ENCODE peak calls at places on chromosomes 13 and 19, in eight cellular contexts. I, U, G, W, C, T, V and B are unnamed samples.

GRCh38 chr13:51945149-51945548 is 66.1 kb downstream of the ATP7B start:
- DNase-seq in C (no peak), U (no peak), T (no peak), V (no peak), W (no peak), G (no peak), I (no peak), B (no peak)

GRCh38 chr13:24092108-24092507 is 68.4 kb upstream of the SPATA13 start:
- DNase-seq in V (no peak), C (no peak), U (no peak), W (no peak), T (no peak), G (no peak), I (no peak), B (no peak)

GRCh38 chr13:89577301-89577700 is 1770.2 kb upstream of the MIR17HG start:
- DNase-seq in V (no peak), W (no peak), I (no peak), C (no peak), T (no peak), U (no peak), G (no peak), B (no peak)

GRCh38 chr13:95698047-95698749 is 21.3 kb downstream of the DNAJC3 start:
- DNase-seq in T (no peak), V (no peak), C (no peak), G (peak), U (no peak), W (peak), I (no peak), B (no peak)

GRCh38 chr19:31908486-31909255 is 436.7 kb upstream of the ZNF507 start:
- DNase-seq in T (no peak), U (no peak), W (no peak), I (no peak), C (no peak), V (no peak), G (no peak), B (peak)

GRCh38 chr13:103762523-103762922 is 696.3 kb upstream of the SLC10A2 start:
- DNase-seq in I (no peak), C (no peak), W (no peak), V (no peak), U (no peak), G (no peak), T (no peak), B (no peak)

GRCh38 chr13:110397445-110397844 is 90.4 kb downstream of the COL4A2 start:
- DNase-seq in G (no peak), V (no peak), C (peak), U (no peak), T (no peak), I (no peak), W (peak), B (no peak)

GRCh38 chr19:7328647-7329046 is 20.1 kb upstream of the ARHGEF18 start:
- DNase-seq in C (no peak), U (no peak), G (no peak), T (no peak), I (no peak), W (no peak), V (no peak), B (no peak)

GRCh38 chr19:804419-805160 is 7.3 kb downstream of the PTBP1 start:
- DNase-seq in C (no peak), V (no peak), T (no peak), W (no peak), G (no peak), I (no peak), U (no peak), B (no peak)

GRCh38 chr13:113998781-113999617 is 25.1 kb upstream of the C13orf46 start:
- DNase-seq in T (no peak), C (no peak), U (no peak), I (no peak), W (no peak), G (no peak), V (no peak), B (no peak)

GRCh38 chr19:48378194-48378570 is 13.2 kb downstream of the KDELR1 start:
- DNase-seq in V (no peak), T (no peak), U (no peak), C (no peak), G (no peak), W (no peak), I (no peak), B (no peak)

GRCh38 chr13:113002206-113002821 is 33.3 kb downstream of the MCF2L start:
- DNase-seq in W (no peak), I (peak), T (no peak), U (no peak), G (no peak), V (peak), C (no peak), B (no peak)

GRCh38 chr13:108728370-108728769 is 99.0 kb downstream of the MYO16 start:
- DNase-seq in I (no peak), G (no peak), W (no peak), C (no peak), U (no peak), V (peak), T (no peak), B (no peak)

GRCh38 chr13:24632382-24633121 is 47.7 kb upstream of the ATP12A start:
- DNase-seq in C (peak), V (no peak), U (no peak), W (no peak), I (no peak), T (no peak), G (no peak), B (no peak)

GRCh38 chr13:100673831-100674362 is 698 bp downstream of the TMTC4 start:
- DNase-seq in C (peak), T (peak), V (no peak), U (peak), W (peak), G (peak), I (peak), B (peak)

GRCh38 chr13:94318418-94318817 is 161.1 kb downstream of the DCT start:
- DNase-seq in G (no peak), I (no peak), V (no peak), T (no peak), U (no peak), W (peak), C (no peak), B (no peak)

GRCh38 chr19:38224014-38224862 is at the start of gene DPF1:
- DNase-seq in V (peak), W (peak), C (peak), I (peak), U (peak), G (peak), T (no peak), B (peak)

GRCh38 chr13:99614465-99614885 is 113.2 kb downstream of the TM9SF2 start:
- DNase-seq in U (peak), I (peak), T (no peak), C (no peak), W (no peak), V (peak), G (peak), B (peak)

GRCh38 chr13:53048880-53049279 is 20.3 kb downstream of the OLFM4 start:
- DNase-seq in G (no peak), T (no peak), W (no peak), I (no peak), C (no peak), V (no peak), U (no peak), B (no peak)

GRCh38 chr13:103703246-103703645 is 637.0 kb upstream of the SLC10A2 start:
- DNase-seq in V (no peak), W (no peak), U (no peak), C (no peak), T (no peak), G (no peak), I (no peak), B (no peak)